ENCODE peak calls at places on chromosomes 2 and 18, in four cellular contexts. One of them, this sample, is unnamed. For H3K79me2, the result is how much of the 10 kb centered on the place peaks cover.

GRCh38 chr2:226743911-226744310 is 55.7 kb downstream of the IRS1 start:
- DNase-seq in GM12878: no peak
- DNase-seq in HepG2: no peak
- DNase-seq in K562: no peak
- DNase-seq in this sample: no peak

GRCh38 chr2:263774-264492 is at the start of gene SH3YL1:
- DNase-seq in GM12878: no peak
- DNase-seq in K562: no peak
- DNase-seq in HepG2: no peak
- DNase-seq in this sample: peak

GRCh38 chr18:4358618-4359017 is 96.5 kb downstream of the DLGAP1 start:
- DNase-seq in GM12878: no peak
- DNase-seq in HepG2: no peak
- DNase-seq in K562: no peak
- DNase-seq in this sample: peak

GRCh38 chr2:5035134-5035533 is 657.0 kb upstream of the SOX11 start:
- DNase-seq in GM12878: no peak
- DNase-seq in HepG2: no peak
- DNase-seq in K562: no peak
- DNase-seq in this sample: no peak

GRCh38 chr2:214902273-214902672 is 92.8 kb upstream of the BARD1 start:
- DNase-seq in K562: no peak
- DNase-seq in HepG2: no peak
- DNase-seq in GM12878: no peak
- DNase-seq in this sample: no peak

GRCh38 chr18:64037812-64038414 is 68.0 kb downstream of the SERPINB8 start:
- DNase-seq in HepG2: peak
- DNase-seq in K562: peak
- DNase-seq in GM12878: no peak
- DNase-seq in this sample: peak

GRCh38 chr2:1842945-1843344 is 98.6 kb upstream of the PXDN start:
- DNase-seq in K562: no peak
- DNase-seq in GM12878: no peak
- DNase-seq in HepG2: no peak
- DNase-seq in this sample: no peak

GRCh38 chr18:48990497-48991298 is 39.9 kb upstream of the SMAD7 start:
- DNase-seq in K562: peak
- DNase-seq in HepG2: peak
- DNase-seq in GM12878: no peak
- DNase-seq in this sample: no peak

GRCh38 chr2:151395509-151396374 is 14.0 kb upstream of the RIF1 start:
- DNase-seq in HepG2: no peak
- DNase-seq in K562: peak
- DNase-seq in GM12878: no peak
- DNase-seq in this sample: no peak

GRCh38 chr18:64365106-64365505 is 216.2 kb upstream of the LINC00305 start:
- DNase-seq in HepG2: no peak
- DNase-seq in GM12878: no peak
- DNase-seq in K562: no peak
- DNase-seq in this sample: no peak

GRCh38 chr2:239904496-239904895 is 120.6 kb downstream of the NDUFA10 start:
- DNase-seq in GM12878: no peak
- DNase-seq in K562: no peak
- DNase-seq in HepG2: no peak
- DNase-seq in this sample: no peak

GRCh38 chr18:6056171-6056932 is 161.0 kb upstream of the TMEM200C start:
- DNase-seq in GM12878: no peak
- DNase-seq in K562: no peak
- DNase-seq in HepG2: peak
- DNase-seq in this sample: no peak

GRCh38 chr18:75783816-75784215 is 356.3 kb upstream of the SMIM21 start:
- DNase-seq in HepG2: no peak
- DNase-seq in K562: no peak
- DNase-seq in GM12878: no peak
- DNase-seq in this sample: no peak

GRCh38 chr2:8657423-8658062 is 24.3 kb upstream of the ID2 start:
- DNase-seq in HepG2: no peak
- DNase-seq in K562: no peak
- DNase-seq in GM12878: no peak
- DNase-seq in this sample: no peak

GRCh38 chr2:226721541-226721940 is 78.1 kb downstream of the IRS1 start:
- DNase-seq in HepG2: no peak
- DNase-seq in GM12878: no peak
- DNase-seq in K562: no peak
- DNase-seq in this sample: no peak

GRCh38 chr18:68843467-68844089 is 45.7 kb downstream of the CCDC102B start:
- DNase-seq in HepG2: no peak
- DNase-seq in K562: no peak
- DNase-seq in GM12878: no peak
- DNase-seq in this sample: no peak

GRCh38 chr18:57218281-57218680 is 71.4 kb downstream of the BOD1L2 start:
- DNase-seq in HepG2: no peak
- DNase-seq in GM12878: no peak
- DNase-seq in K562: no peak
- DNase-seq in this sample: no peak

GRCh38 chr2:40184551-40184950 is 267.3 kb downstream of the SLC8A1 start:
- DNase-seq in HepG2: no peak
- DNase-seq in GM12878: no peak
- DNase-seq in K562: no peak
- DNase-seq in this sample: no peak

GRCh38 chr18:29840101-29840500 is 1202.4 kb downstream of the DSC3 start:
- DNase-seq in K562: no peak
- DNase-seq in GM12878: no peak
- DNase-seq in HepG2: no peak
- DNase-seq in this sample: no peak

GRCh38 chr2:118954297-118955060 is 12.5 kb downstream of the MARCO start:
- DNase-seq in HepG2: no peak
- DNase-seq in GM12878: no peak
- DNase-seq in K562: no peak
- DNase-seq in this sample: no peak

DNA sequence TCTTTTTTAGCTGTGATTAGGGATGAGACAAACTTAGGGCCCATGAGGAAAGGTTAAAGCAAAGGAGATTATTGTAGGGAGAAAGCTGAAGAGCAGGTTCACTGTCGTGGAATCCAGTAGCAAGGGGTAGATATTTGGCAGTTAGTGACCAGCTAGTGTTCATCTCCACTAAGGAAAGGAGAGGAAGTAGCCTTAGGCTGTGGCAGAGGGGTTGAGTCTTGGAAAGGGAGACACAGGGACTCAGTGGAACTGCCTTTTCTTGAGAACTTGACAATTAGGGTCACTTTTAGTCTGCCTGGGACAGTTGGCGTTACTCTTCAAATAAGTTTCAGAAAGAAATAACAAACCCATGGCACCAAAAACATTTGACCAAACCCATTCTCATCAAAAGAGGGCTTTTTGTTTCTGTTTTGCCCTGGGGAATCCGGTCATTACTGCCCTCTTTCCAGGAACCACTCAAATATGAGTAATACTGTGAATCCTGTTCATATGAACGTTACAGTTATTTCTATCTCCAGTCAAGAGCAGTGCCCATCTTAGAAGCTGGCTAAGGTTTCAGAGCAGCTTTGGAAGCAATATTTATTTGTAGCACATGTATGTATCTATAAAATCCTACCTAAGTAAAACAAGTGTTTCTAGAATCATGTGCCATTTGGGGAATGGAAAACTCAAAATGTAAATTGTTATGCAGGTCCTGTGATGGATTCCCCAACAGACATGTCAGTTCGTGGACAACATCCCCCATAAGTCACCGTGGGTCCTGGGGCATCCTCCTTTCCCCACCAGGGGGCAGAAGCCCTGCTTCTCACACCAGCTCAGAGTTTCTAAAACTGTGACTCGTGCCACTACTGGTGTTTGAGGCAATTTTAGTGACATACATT is 77.3 kb upstream of the PHLPP1 start:
- DNase-seq in K562: peak
- DNase-seq in HepG2: peak
- DNase-seq in GM12878: no peak
- DNase-seq in this sample: peak
- TF ChIP-seq JUNB in K562: no peak
- TF ChIP-seq JUNB in HepG2: no peak
- TF ChIP-seq JUNB in GM12878: peak
- TF ChIP-seq JUNB in this sample: no peak

DNA sequence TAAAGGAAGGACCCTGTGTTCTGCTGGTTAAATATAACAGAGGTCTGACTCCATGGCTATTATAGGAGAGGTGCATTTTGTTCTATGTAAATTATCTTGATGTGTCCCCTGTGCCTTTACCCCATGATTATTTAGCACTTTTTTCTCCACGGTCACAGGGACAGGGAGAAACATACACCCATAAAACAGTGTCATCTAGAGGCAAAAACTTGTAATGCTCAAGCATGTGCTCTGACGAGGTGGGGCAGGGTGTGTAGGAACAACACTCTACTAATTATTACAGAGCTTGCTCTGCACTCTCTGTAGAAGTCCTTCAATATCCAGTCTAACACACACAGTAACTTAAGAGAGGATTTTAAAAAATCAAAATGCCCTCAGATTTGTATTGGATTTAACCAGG is 187.9 kb downstream of the NEDD4L start:
- DNase-seq in HepG2: peak
- DNase-seq in GM12878: no peak
- DNase-seq in K562: peak
- DNase-seq in this sample: no peak
- H3K79me2 ChIP-seq in HepG2: half or more
- H3K79me2 ChIP-seq in GM12878: under half
- H3K79me2 ChIP-seq in K562: under half
- H3K79me2 ChIP-seq in this sample: half or more

GRCh38 chr2:237096911-237097310 is 11.2 kb downstream of the COPS8 start:
- DNase-seq in GM12878: no peak
- DNase-seq in HepG2: no peak
- DNase-seq in K562: no peak
- DNase-seq in this sample: no peak
- TF ChIP-seq JUNB in GM12878: no peak
- TF ChIP-seq JUNB in HepG2: no peak
- TF ChIP-seq JUNB in K562: no peak
- TF ChIP-seq JUNB in this sample: no peak

GRCh38 chr2:197205590-197206215 is 104.9 kb downstream of the ANKRD44 start:
- DNase-seq in GM12878: peak
- DNase-seq in K562: no peak
- DNase-seq in HepG2: no peak
- DNase-seq in this sample: no peak
- H3K79me2 ChIP-seq in GM12878: half or more
- H3K79me2 ChIP-seq in K562: under half
- H3K79me2 ChIP-seq in HepG2: under half
- H3K79me2 ChIP-seq in this sample: under half

DNA sequence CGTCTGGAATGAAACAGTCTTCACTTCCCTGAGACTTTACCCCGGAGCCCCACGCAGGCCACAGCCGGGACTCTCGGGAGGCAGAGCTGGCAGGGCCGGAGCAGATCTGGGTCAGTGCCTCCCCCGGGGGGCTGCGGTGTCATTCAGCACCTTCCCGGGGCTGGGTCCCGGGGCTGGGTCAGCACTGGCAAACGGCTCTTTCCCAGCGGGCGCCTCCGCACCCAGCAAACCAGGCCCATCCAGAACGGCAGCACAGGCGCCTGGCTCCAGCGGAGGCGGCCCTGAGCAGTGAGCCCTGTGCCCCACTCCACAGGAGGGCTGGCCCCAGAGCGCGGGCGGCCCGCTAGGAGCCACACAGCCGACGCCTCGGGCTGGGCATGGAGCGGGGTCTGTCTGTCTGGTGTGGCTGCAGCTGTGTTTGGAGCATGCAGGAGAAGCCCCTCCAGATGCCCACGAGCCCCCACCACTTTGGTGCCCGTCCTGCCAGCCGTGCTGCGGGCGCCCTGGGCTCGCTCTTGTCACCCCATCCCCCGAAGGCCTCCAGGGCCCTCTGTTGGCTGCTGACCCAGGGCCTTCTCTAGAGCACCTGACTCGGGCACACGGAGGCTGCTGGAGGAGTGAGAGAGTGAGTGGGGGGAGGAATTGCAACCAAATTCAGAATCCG is 132.1 kb upstream of the CTDP1 start:
- DNase-seq in HepG2: no peak
- DNase-seq in K562: no peak
- DNase-seq in GM12878: no peak
- DNase-seq in this sample: no peak
- TF ChIP-seq JUNB in HepG2: no peak
- TF ChIP-seq JUNB in K562: no peak
- TF ChIP-seq JUNB in GM12878: no peak
- TF ChIP-seq JUNB in this sample: no peak

DNA sequence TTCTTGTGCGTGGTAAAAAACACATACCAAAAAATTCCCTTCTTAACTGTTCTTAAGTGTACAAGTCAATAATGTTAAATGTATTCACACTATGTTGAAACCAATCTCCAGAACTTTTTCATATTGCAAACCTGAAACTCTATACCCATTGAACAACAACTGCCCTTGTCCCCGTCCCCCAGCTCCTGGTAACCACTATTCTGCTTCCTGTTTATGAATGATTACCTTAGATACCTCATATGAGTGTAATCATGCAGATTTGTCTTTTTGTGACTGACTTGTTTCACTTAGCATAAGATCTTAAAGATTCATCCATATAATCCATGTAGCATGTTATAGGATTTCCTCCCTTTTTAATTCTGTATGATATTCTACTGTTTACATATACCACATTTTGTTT is 59.9 kb downstream of the NAT8 start:
- DNase-seq in K562: no peak
- DNase-seq in HepG2: no peak
- DNase-seq in GM12878: no peak
- DNase-seq in this sample: no peak
- H3K79me2 ChIP-seq in K562: under half
- H3K79me2 ChIP-seq in HepG2: under half
- H3K79me2 ChIP-seq in GM12878: under half
- H3K79me2 ChIP-seq in this sample: under half

DNA sequence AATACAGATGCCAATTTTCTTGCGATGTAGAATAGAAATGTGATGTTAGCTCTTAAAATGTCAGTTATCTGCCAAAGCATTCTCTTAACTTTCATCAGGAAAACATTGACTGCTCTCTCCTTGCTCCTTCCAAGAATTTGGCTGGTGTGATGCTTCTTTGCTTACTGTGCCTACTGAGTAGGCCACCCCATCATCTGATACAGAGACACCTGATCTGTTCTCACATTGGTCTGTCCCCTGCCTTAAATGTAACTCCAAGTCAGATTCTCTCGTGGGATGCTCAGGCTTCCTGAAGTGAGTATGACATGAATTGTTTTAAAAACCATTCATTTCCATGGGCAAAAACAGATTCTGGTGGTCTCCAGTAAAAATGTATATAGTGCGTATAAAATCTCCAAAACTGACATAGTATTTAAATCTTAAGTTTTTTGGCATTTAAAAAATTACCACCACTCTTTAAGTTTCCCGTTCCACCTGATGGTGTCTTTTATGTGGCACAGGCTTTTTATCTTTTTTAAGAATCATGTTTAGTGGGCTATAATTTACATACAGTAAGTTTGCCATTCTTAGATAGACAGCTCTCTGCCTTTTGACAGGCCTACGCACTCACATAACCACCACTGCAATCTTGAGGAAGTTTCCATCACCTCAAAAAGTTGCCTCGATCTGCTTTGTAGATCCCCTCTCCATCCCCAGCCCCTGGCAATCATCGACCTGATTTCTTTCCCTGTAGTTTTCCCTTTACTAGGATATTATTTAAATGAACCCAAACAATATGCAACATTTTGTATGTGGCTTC is 36.6 kb downstream of the UBE2F start:
- DNase-seq in GM12878: no peak
- DNase-seq in HepG2: no peak
- DNase-seq in K562: no peak
- DNase-seq in this sample: no peak
- TF ChIP-seq JUNB in GM12878: no peak
- TF ChIP-seq JUNB in HepG2: no peak
- TF ChIP-seq JUNB in K562: no peak
- TF ChIP-seq JUNB in this sample: no peak